ENCODE peak calls at places on chromosomes 16 and 17, in seven cellular contexts. Y, B, A, E, M, Z and U are unnamed samples.

GRCh38 chr17:64707077-64707591 is 45.0 kb upstream of the SMURF2 start:
- DNase-seq in M (peak; percentile 100), A (peak; percentile 72), Z (no peak), Y (peak; percentile 68), B (peak; percentile 80), E (peak; percentile 92), U (peak; percentile 96)

GRCh38 chr16:31513126-31513525 is 4.9 kb upstream of the RUSF1 start:
- DNase-seq in Z (no peak), M (peak; percentile 72), B (no peak), E (no peak), Y (no peak), A (no peak), U (no peak)

GRCh38 chr17:57288753-57289121 is 32.4 kb downstream of the MSI2 start:
- DNase-seq in Z (no peak), B (no peak), M (no peak), E (no peak), Y (no peak), A (no peak), U (no peak)

GRCh38 chr17:28547623-28548416 is 4.6 kb downstream of the UNC119 start:
- DNase-seq in A (peak; percentile 83), B (peak; percentile 79), M (peak; percentile 40), Z (peak; percentile 62), Y (peak; percentile 60), E (peak; percentile 86), U (peak; percentile 73)

GRCh38 chr17:15257316-15257925 is 7.7 kb downstream of the PMP22 start:
- DNase-seq in E (peak; percentile 86), Z (peak; percentile 49), A (peak; percentile 83), B (peak; percentile 79), Y (peak; percentile 61), M (peak; percentile 73), U (peak; percentile 90)

GRCh38 chr17:44863254-44863918 is 15.7 kb downstream of the HIGD1B start:
- DNase-seq in Y (peak; percentile 15), M (no peak), Z (no peak), B (no peak), E (no peak), A (no peak), U (no peak)

GRCh38 chr17:3532106-3532858 is 25.3 kb downstream of the TRPV3 start:
- DNase-seq in B (no peak), Y (no peak), M (no peak), E (no peak), Z (no peak), A (no peak), U (no peak)

GRCh38 chr16:54938351-54939346 is 8.0 kb downstream of the IRX5 start:
- DNase-seq in Z (no peak), E (no peak), B (no peak), A (no peak), M (peak; percentile 11), Y (no peak), U (no peak)

GRCh38 chr16:81551821-81552304 is 107.3 kb downstream of the CMIP start:
- DNase-seq in A (peak; percentile 28), M (peak; percentile 83), Z (no peak), Y (no peak), B (peak; percentile 80), E (no peak), U (no peak)

GRCh38 chr16:68332411-68333121 is 21.7 kb downstream of the PRMT7 start:
- DNase-seq in A (no peak), E (no peak), B (peak; percentile 52), Z (no peak), Y (peak; percentile 88), M (peak; percentile 40), U (no peak)

GRCh38 chr16:81275064-81275532 is 36.6 kb downstream of the BCO1 start:
- DNase-seq in Y (no peak), E (no peak), B (no peak), M (no peak), Z (no peak), A (no peak), U (no peak)

GRCh38 chr16:68399456-68399855 is 48.9 kb downstream of the SMPD3 start:
- DNase-seq in Z (no peak), M (no peak), B (no peak), A (no peak), Y (no peak), E (peak; percentile 20), U (no peak)

GRCh38 chr16:75343311-75343710 is 90.0 kb downstream of the CFDP1 start:
- DNase-seq in E (no peak), Z (no peak), B (no peak), M (no peak), Y (no peak), A (no peak), U (no peak)

GRCh38 chr17:32588982-32589381 is 102.2 kb downstream of the CDK5R1 start:
- DNase-seq in M (no peak), Y (peak; percentile 11), B (no peak), E (no peak), Z (no peak), A (no peak), U (no peak)

GRCh38 chr16:73663720-73664119 is 615.8 kb upstream of the ZFHX3 start:
- DNase-seq in B (no peak), Z (no peak), M (no peak), A (no peak), Y (no peak), E (no peak), U (no peak)

GRCh38 chr16:23670137-23670776 is 8.4 kb upstream of the PLK1 start:
- DNase-seq in B (no peak), E (no peak), M (peak; percentile 93), Y (no peak), Z (no peak), A (no peak), U (no peak)

GRCh38 chr16:70747703-70748631 is 53.0 kb downstream of the VAC14 start:
- DNase-seq in A (no peak), B (no peak), E (peak; percentile 32), Y (no peak), Z (no peak), M (peak; percentile 60), U (no peak)

GRCh38 chr17:80195671-80196529 is 24.2 kb downstream of the SGSH start:
- DNase-seq in M (no peak), E (no peak), Z (peak; percentile 71), B (peak; percentile 39), A (no peak), Y (peak; percentile 48), U (no peak)

GRCh38 chr16:76278976-76279375 is 1.8 kb downstream of the CNTNAP4 start:
- DNase-seq in M (no peak), Z (no peak), E (no peak), Y (peak; percentile 13), A (no peak), B (no peak), U (no peak)

GRCh38 chr16:58497935-58498334 is 2.0 kb upstream of the NDRG4 start:
- DNase-seq in A (peak; percentile 41), Z (no peak), B (no peak), E (no peak), Y (no peak), M (no peak), U (no peak)

GRCh38 chr17:4087911-4088693 is 54.7 kb downstream of the ZZEF1 start:
- DNase-seq in Y (no peak), E (no peak), A (no peak), Z (no peak), M (peak; percentile 71), B (no peak), U (no peak)

DNA sequence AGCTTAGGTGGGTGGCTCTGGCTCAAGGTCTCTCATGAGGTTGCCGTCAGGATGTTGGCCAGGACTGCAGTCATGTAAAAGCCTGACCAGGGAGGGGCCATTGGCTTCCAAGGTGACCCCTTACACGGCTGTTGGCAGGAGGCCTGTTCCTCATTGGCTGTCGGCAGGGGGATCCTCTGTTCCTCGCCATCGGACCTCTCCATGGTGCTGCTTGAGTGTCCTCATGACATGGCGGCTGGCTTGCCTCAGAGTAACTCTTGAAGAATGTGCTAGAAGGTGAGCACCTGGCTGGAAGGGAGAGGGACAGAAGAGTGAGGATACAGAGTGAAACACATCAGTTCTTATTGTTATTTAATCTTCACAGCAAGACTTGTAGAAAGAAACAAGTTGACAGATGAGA is 4.7 kb upstream of the RPRML start:
- DNase-seq in Y (no peak), E (no peak), A (no peak), M (no peak), B (no peak), Z (no peak), U (no peak)
- H3K27me3 ChIP-seq in Y (no peaks in the 10 kb centered on the region), E (peaks cover 24% of the 10 kb centered on the region), A (peaks cover 2% of the 10 kb centered on the region), M (peaks cover 30% of the 10 kb centered on the region), B (peaks cover 8% of the 10 kb centered on the region), Z (no peaks in the 10 kb centered on the region), U (no peaks in the 10 kb centered on the region)

GRCh38 chr17:42312285-42313130 is 24.2 kb downstream of the STAT5A start:
- DNase-seq in E (peak; percentile 92), Y (peak; percentile 80), A (peak; percentile 83), M (peak; percentile 70), B (peak; percentile 92), Z (peak; percentile 79), U (peak; percentile 88)

GRCh38 chr17:42313389-42313772 is 25.1 kb downstream of the STAT5A start:
- DNase-seq in B (no peak), Y (no peak), Z (no peak), E (no peak), M (no peak), A (no peak), U (no peak)

GRCh38 chr17:42310281-42311156 is 22.2 kb downstream of the STAT5A start:
- DNase-seq in M (no peak), A (no peak), Y (no peak), Z (no peak), E (no peak), B (no peak), U (no peak)

GRCh38 chr17:42312035-42312284 is 23.7 kb downstream of the STAT5A start:
- DNase-seq in M (no peak), A (no peak), Y (no peak), B (peak; percentile 40), E (no peak), Z (no peak), U (no peak)

GRCh38 chr17:42311240-42312034 is 23.1 kb downstream of the STAT5A start:
- DNase-seq in A (peak; percentile 65), Z (no peak), E (peak; percentile 90), Y (peak; percentile 91), M (peak; percentile 72), B (peak; percentile 92), U (peak; percentile 95)
- H3K4me3 ChIP-seq in A (no peak overlapping the region), Z (no peak overlapping the region), E (no peak overlapping the region), Y (peak overlapping the region; percentile 65), M (no peak overlapping the region), B (no peak overlapping the region), U (no peak overlapping the region)

GRCh38 chr16:3035289-3035971 is 1.3 kb downstream of the BICDL2 start:
- DNase-seq in M (no peak), Y (no peak), B (peak; percentile 15), E (peak; percentile 26), A (peak; percentile 94), Z (no peak), U (no peak)

GRCh38 chr16:3038896-3039295 is 2.2 kb upstream of the BICDL2 start:
- DNase-seq in B (no peak), M (no peak), Y (no peak), Z (no peak), E (no peak), A (no peak), U (no peak)

GRCh38 chr16:3038256-3038655 is 1.5 kb upstream of the BICDL2 start:
- DNase-seq in M (no peak), E (no peak), A (peak; percentile 94), Y (peak; percentile 33), Z (no peak), B (no peak), U (no peak)

GRCh38 chr16:3036726-3037315 is at the start of gene BICDL2:
- DNase-seq in Y (no peak), M (no peak), B (no peak), E (no peak), A (peak; percentile 87), Z (no peak), U (no peak)

GRCh38 chr16:3035972-3036725 is 595 bp downstream of the BICDL2 start:
- DNase-seq in E (no peak), M (no peak), Z (no peak), A (peak; percentile 78), Y (no peak), B (peak; percentile 15), U (no peak)
- H3K27ac ChIP-seq in E (no peak overlapping the region), M (no peak overlapping the region), Z (no peak overlapping the region), A (peak overlapping the region; percentile 95), Y (no peak overlapping the region), B (no peak overlapping the region), U (no peak overlapping the region)

GRCh38 chr16:87582966-87583325 is 19.4 kb upstream of the JPH3 start:
- DNase-seq in Z (no peak), M (no peak), B (no peak), E (no peak), Y (no peak), A (no peak), U (no peak)
- H3K27me3 ChIP-seq in Z (no peaks in the 10 kb centered on the region), M (no peaks in the 10 kb centered on the region), B (no peaks in the 10 kb centered on the region), E (peaks cover 21% of the 10 kb centered on the region), Y (peaks cover 79% of the 10 kb centered on the region), A (no peaks in the 10 kb centered on the region), U (no peaks in the 10 kb centered on the region)